ENCODE peak calls at places on chromosome 5, in seven cellular contexts. One of them, this sample, is unnamed.

GRCh38 chr5:131082034-131082550 is 83.0 kb downstream of the HINT1 start:
- DNase-seq in testis: no peak
- DNase-seq in esophagus squamous epithelium: no peak
- DNase-seq in AG08396: no peak
- DNase-seq in Kasumi-1: no peak
- DNase-seq in GM20000: no peak
- DNase-seq in 8988T: no peak
- DNase-seq in this sample: no peak

GRCh38 chr5:141051526-141051876 is 327 bp downstream of the PCDHB1 start:
- DNase-seq in testis: peak
- DNase-seq in esophagus squamous epithelium: no peak
- DNase-seq in AG08396: no peak
- DNase-seq in Kasumi-1: no peak
- DNase-seq in GM20000: no peak
- DNase-seq in 8988T: no peak
- DNase-seq in this sample: no peak

GRCh38 chr5:3905521-3905920 is 309.9 kb downstream of the IRX1 start:
- DNase-seq in testis: no peak
- DNase-seq in esophagus squamous epithelium: no peak
- DNase-seq in AG08396: no peak
- DNase-seq in Kasumi-1: no peak
- DNase-seq in GM20000: no peak
- DNase-seq in 8988T: no peak
- DNase-seq in this sample: no peak

GRCh38 chr5:73722224-73722623 is 96.2 kb downstream of the ARHGEF28 start:
- DNase-seq in testis: no peak
- DNase-seq in esophagus squamous epithelium: no peak
- DNase-seq in AG08396: peak
- DNase-seq in Kasumi-1: no peak
- DNase-seq in GM20000: no peak
- DNase-seq in 8988T: no peak
- DNase-seq in this sample: no peak

GRCh38 chr5:114360816-114361723 is 800 bp upstream of the KCNN2 start:
- DNase-seq in testis: peak
- DNase-seq in esophagus squamous epithelium: no peak
- DNase-seq in AG08396: peak
- DNase-seq in Kasumi-1: no peak
- DNase-seq in GM20000: peak
- DNase-seq in 8988T: peak
- DNase-seq in this sample: no peak

GRCh38 chr5:127229185-127229889 is 61.3 kb upstream of the MEGF10 start:
- DNase-seq in testis: peak
- DNase-seq in esophagus squamous epithelium: no peak
- DNase-seq in AG08396: peak
- DNase-seq in Kasumi-1: peak
- DNase-seq in GM20000: peak
- DNase-seq in 8988T: peak
- DNase-seq in this sample: no peak

GRCh38 chr5:59423021-59423420 is 470.5 kb downstream of the PDE4D start:
- DNase-seq in testis: no peak
- DNase-seq in esophagus squamous epithelium: no peak
- DNase-seq in AG08396: no peak
- DNase-seq in Kasumi-1: no peak
- DNase-seq in GM20000: no peak
- DNase-seq in 8988T: no peak
- DNase-seq in this sample: no peak

GRCh38 chr5:120449501-120449900 is 14.6 kb upstream of the PRR16 start:
- DNase-seq in testis: no peak
- DNase-seq in esophagus squamous epithelium: no peak
- DNase-seq in AG08396: no peak
- DNase-seq in Kasumi-1: no peak
- DNase-seq in GM20000: no peak
- DNase-seq in 8988T: no peak
- DNase-seq in this sample: no peak

GRCh38 chr5:159510282-159510681 is 180.0 kb upstream of the IL12B start:
- DNase-seq in testis: peak
- DNase-seq in esophagus squamous epithelium: no peak
- DNase-seq in AG08396: peak
- DNase-seq in Kasumi-1: no peak
- DNase-seq in GM20000: no peak
- DNase-seq in 8988T: no peak
- DNase-seq in this sample: no peak

GRCh38 chr5:139743001-139743771 is 52.4 kb upstream of the PSD2 start:
- DNase-seq in testis: no peak
- DNase-seq in esophagus squamous epithelium: no peak
- DNase-seq in AG08396: no peak
- DNase-seq in Kasumi-1: no peak
- DNase-seq in GM20000: peak
- DNase-seq in 8988T: no peak
- DNase-seq in this sample: no peak

GRCh38 chr5:149060325-149060724 is 2.5 kb downstream of the SH3TC2 start:
- DNase-seq in testis: peak
- DNase-seq in esophagus squamous epithelium: no peak
- DNase-seq in AG08396: no peak
- DNase-seq in Kasumi-1: peak
- DNase-seq in GM20000: no peak
- DNase-seq in 8988T: no peak
- DNase-seq in this sample: no peak

GRCh38 chr5:80654054-80654390 is 430 bp upstream of the MSH3 start:
- DNase-seq in testis: no peak
- DNase-seq in esophagus squamous epithelium: no peak
- DNase-seq in AG08396: peak
- DNase-seq in Kasumi-1: peak
- DNase-seq in GM20000: peak
- DNase-seq in 8988T: peak
- DNase-seq in this sample: no peak

GRCh38 chr5:72619251-72619650 is 112.0 kb upstream of the ZNF366 start:
- DNase-seq in testis: no peak
- DNase-seq in esophagus squamous epithelium: no peak
- DNase-seq in AG08396: no peak
- DNase-seq in Kasumi-1: no peak
- DNase-seq in GM20000: no peak
- DNase-seq in 8988T: no peak
- DNase-seq in this sample: no peak

GRCh38 chr5:612498-613424 is 621 bp downstream of the CEP72 start:
- DNase-seq in testis: peak
- DNase-seq in esophagus squamous epithelium: no peak
- DNase-seq in AG08396: peak
- DNase-seq in Kasumi-1: peak
- DNase-seq in GM20000: no peak
- DNase-seq in 8988T: no peak
- DNase-seq in this sample: peak

GRCh38 chr5:32074401-32074800 is 99.7 kb downstream of the GOLPH3 start:
- DNase-seq in testis: no peak
- DNase-seq in esophagus squamous epithelium: no peak
- DNase-seq in AG08396: no peak
- DNase-seq in Kasumi-1: no peak
- DNase-seq in GM20000: no peak
- DNase-seq in 8988T: no peak
- DNase-seq in this sample: no peak

This sample was measured in DND-41.